ENCODE peak calls at places on chromosomes 4 and X, in eight cellular contexts. B, A, N, M, U, H, R and S are unnamed samples.

GRCh38 chrX:68658530-68658929 is 11.1 kb downstream of the STARD8 start:
- DNase-seq in B (no peak), A (no peak), N (no peak), M (peak), U (no peak), H (no peak), R (no peak), S (no peak)

GRCh38 chrX:115459883-115460564 is 101.0 kb upstream of the PLS3 start:
- DNase-seq in B (no peak), A (no peak), N (no peak), M (no peak), U (no peak), H (no peak), R (no peak), S (no peak)

GRCh38 chrX:123859409-123859827 is 435 bp upstream of the XIAP start:
- DNase-seq in B (peak), A (no peak), N (peak), M (no peak), U (peak), H (no peak), R (no peak), S (no peak)

GRCh38 chrX:133056341-133056740 is 40.6 kb downstream of the USP26 start:
- DNase-seq in B (no peak), A (no peak), N (no peak), M (no peak), U (no peak), H (no peak), R (no peak), S (no peak)

GRCh38 chr4:80073362-80074008 is 456 bp upstream of the ANTXR2 start:
- DNase-seq in B (no peak), A (no peak), N (no peak), M (no peak), U (no peak), H (no peak), R (no peak), S (no peak)

GRCh38 chr4:32042486-32042885 is 1322.3 kb downstream of the PCDH7 start:
- DNase-seq in B (no peak), A (no peak), N (no peak), M (no peak), U (no peak), H (no peak), R (no peak), S (no peak)

GRCh38 chrX:119041175-119041574 is 31.6 kb upstream of the CT47C1 start:
- DNase-seq in B (no peak), A (peak), N (no peak), M (peak), U (peak), H (no peak), R (peak), S (no peak)

GRCh38 chr4:95393821-95394220 is 155.0 kb downstream of the UNC5C start:
- DNase-seq in B (no peak), A (no peak), N (no peak), M (no peak), U (no peak), H (no peak), R (no peak), S (no peak)

GRCh38 chr4:4666693-4667642 is 125.1 kb upstream of the STX18 start:
- DNase-seq in B (peak), A (no peak), N (peak), M (no peak), U (no peak), H (no peak), R (no peak), S (no peak)

GRCh38 chr4:142567620-142568451 is 278.3 kb downstream of the INPP4B start:
- DNase-seq in B (peak), A (no peak), N (no peak), M (no peak), U (peak), H (no peak), R (no peak), S (no peak)

GRCh38 chr4:113052379-113052951 is 3.0 kb downstream of the ANK2 start:
- DNase-seq in B (no peak), A (no peak), N (no peak), M (no peak), U (no peak), H (no peak), R (no peak), S (no peak)

GRCh38 chrX:84715315-84715714 is 213.1 kb upstream of the HDX start:
- DNase-seq in B (no peak), A (no peak), N (no peak), M (no peak), U (no peak), H (no peak), R (no peak), S (no peak)

GRCh38 chrX:153958605-153959004 is 13.0 kb downstream of the HCFC1 start:
- DNase-seq in B (no peak), A (no peak), N (no peak), M (peak), U (no peak), H (no peak), R (no peak), S (no peak)

GRCh38 chrX:124042042-124042441 is 80.5 kb downstream of the STAG2 start:
- DNase-seq in B (no peak), A (no peak), N (no peak), M (no peak), U (no peak), H (no peak), R (no peak), S (no peak)

GRCh38 chr4:173529505-173530325 is at the start of gene HAND2:
- DNase-seq in B (peak), A (no peak), N (peak), M (peak), U (no peak), H (no peak), R (no peak), S (peak)

GRCh38 chr4:187090401-187090800 is 366.7 kb upstream of the FAT1 start:
- DNase-seq in B (no peak), A (no peak), N (no peak), M (no peak), U (no peak), H (no peak), R (no peak), S (no peak)

GRCh38 chr4:3775576-3775975 is 9.4 kb downstream of the ADRA2C start:
- DNase-seq in B (no peak), A (no peak), N (no peak), M (no peak), U (no peak), H (no peak), R (no peak), S (no peak)

GRCh38 chr4:180363817-180364216 is 1879.4 kb upstream of the TENM3 start:
- DNase-seq in B (peak), A (no peak), N (no peak), M (no peak), U (no peak), H (no peak), R (no peak), S (no peak)

GRCh38 chr4:139762715-139763114 is 97.1 kb downstream of the MGST2 start:
- DNase-seq in B (no peak), A (no peak), N (no peak), M (no peak), U (no peak), H (no peak), R (no peak), S (no peak)

GRCh38 chr4:71941001-71941400 is 90.8 kb upstream of the NPFFR2 start:
- DNase-seq in B (peak), A (peak), N (peak), M (no peak), U (peak), H (peak), R (no peak), S (no peak)

GRCh38 chrX:55710701-55711100 is 6.8 kb upstream of the RRAGB start:
- DNase-seq in B (no peak), A (no peak), N (no peak), M (no peak), U (no peak), H (no peak), R (no peak), S (no peak)

GRCh38 chr4:166091914-166092510 is 219.0 kb downstream of the TLL1 start:
- DNase-seq in B (peak), A (peak), N (peak), M (no peak), U (no peak), H (no peak), R (peak), S (peak)

GRCh38 chr4:138961687-138962086 is 53.9 kb upstream of the NOCT start:
- DNase-seq in B (no peak), A (no peak), N (no peak), M (no peak), U (no peak), H (no peak), R (no peak), S (no peak)

GRCh38 chr4:2413821-2414610 is 4.4 kb downstream of the ZFYVE28 start:
- DNase-seq in B (peak), A (no peak), N (no peak), M (no peak), U (peak), H (no peak), R (no peak), S (no peak)

GRCh38 chr4:60588556-60588955 is 611.6 kb upstream of the ADGRL3 start:
- DNase-seq in B (no peak), A (no peak), N (no peak), M (no peak), U (no peak), H (no peak), R (no peak), S (no peak)

GRCh38 chr4:26140150-26140898 is 180.5 kb upstream of the RBPJ start:
- DNase-seq in B (no peak), A (no peak), N (no peak), M (peak), U (no peak), H (no peak), R (no peak), S (no peak)

GRCh38 chr4:47942420-47942819 is 28.0 kb upstream of the NFXL1 start:
- DNase-seq in B (peak), A (no peak), N (no peak), M (no peak), U (no peak), H (no peak), R (no peak), S (no peak)

GRCh38 chrX:47272013-47272408 is 39.2 kb downstream of the USP11 start:
- DNase-seq in B (no peak), A (no peak), N (no peak), M (no peak), U (no peak), H (no peak), R (no peak), S (no peak)

GRCh38 chrX:82748901-82749505 is 759.1 kb upstream of the POU3F4 start:
- DNase-seq in B (peak), A (no peak), N (no peak), M (no peak), U (no peak), H (no peak), R (no peak), S (no peak)

GRCh38 chrX:110317079-110317819 is 636 bp downstream of the AMMECR1 start:
- DNase-seq in B (peak), A (no peak), N (peak), M (peak), U (peak), H (no peak), R (no peak), S (no peak)

GRCh38 chr4:124334119-124334518 is 378.4 kb downstream of the ANKRD50 start:
- DNase-seq in B (peak), A (peak), N (peak), M (no peak), U (no peak), H (peak), R (peak), S (peak)

GRCh38 chr4:90542216-90542615 is 415.0 kb downstream of the CCSER1 start:
- DNase-seq in B (no peak), A (no peak), N (no peak), M (no peak), U (no peak), H (no peak), R (no peak), S (no peak)

GRCh38 chr4:78372282-78372988 is 179.1 kb upstream of the ANXA3 start:
- DNase-seq in B (no peak), A (no peak), N (no peak), M (no peak), U (no peak), H (no peak), R (no peak), S (no peak)

GRCh38 chr4:122309988-122310626 is 68.7 kb upstream of the ADAD1 start:
- DNase-seq in B (peak), A (no peak), N (no peak), M (no peak), U (no peak), H (no peak), R (no peak), S (no peak)

GRCh38 chr4:185276036-185276435 is 66.6 kb downstream of the SNX25 start:
- DNase-seq in B (no peak), A (no peak), N (no peak), M (no peak), U (no peak), H (no peak), R (no peak), S (no peak)

GRCh38 chrX:18354369-18355329 is at the start of gene SCML2:
- DNase-seq in B (peak), A (no peak), N (peak), M (peak), U (peak), H (no peak), R (no peak), S (no peak)

GRCh38 chrX:100662791-100663190 is 18.8 kb downstream of the SRPX2 start:
- DNase-seq in B (no peak), A (no peak), N (no peak), M (no peak), U (no peak), H (no peak), R (no peak), S (no peak)

GRCh38 chrX:120446503-120446902 is 22.6 kb downstream of the LAMP2 start:
- DNase-seq in B (no peak), A (no peak), N (no peak), M (no peak), U (no peak), H (no peak), R (no peak), S (no peak)

GRCh38 chr4:163587867-163588266 is 93.4 kb downstream of the TMA16 start:
- DNase-seq in B (peak), A (no peak), N (peak), M (no peak), U (no peak), H (no peak), R (no peak), S (no peak)

GRCh38 chr4:8916914-8917305 is 45.3 kb upstream of the HMX1 start:
- DNase-seq in B (no peak), A (no peak), N (no peak), M (no peak), U (no peak), H (no peak), R (no peak), S (no peak)

GRCh38 chr4:8919651-8920288 is 48.1 kb upstream of the HMX1 start:
- DNase-seq in B (no peak), A (no peak), N (no peak), M (peak), U (peak), H (no peak), R (no peak), S (no peak)

GRCh38 chr4:8917321-8917811 is 45.7 kb upstream of the HMX1 start:
- DNase-seq in B (no peak), A (no peak), N (no peak), M (peak), U (peak), H (no peak), R (no peak), S (no peak)

GRCh38 chr4:8916251-8916913 is 44.7 kb upstream of the HMX1 start:
- DNase-seq in B (no peak), A (no peak), N (peak), M (peak), U (peak), H (no peak), R (no peak), S (no peak)

GRCh38 chr4:8917868-8918783 is 46.5 kb upstream of the HMX1 start:
- DNase-seq in B (peak), A (peak), N (peak), M (peak), U (peak), H (peak), R (peak), S (no peak)
- TF ChIP-seq POLR2AphosphoS5 in B (no peak), A (no peak), N (no peak), M (no peak), U (no peak), H (no peak), R (no peak), S (no peak)

GRCh38 chr4:39626913-39627312 is 11.8 kb downstream of the SMIM14 start:
- DNase-seq in B (no peak), A (no peak), N (no peak), M (no peak), U (no peak), H (no peak), R (no peak), S (no peak)

GRCh38 chr4:39631700-39632079 is 7.0 kb downstream of the SMIM14 start:
- DNase-seq in B (no peak), A (no peak), N (no peak), M (no peak), U (no peak), H (no peak), R (no peak), S (no peak)

GRCh38 chr4:39626261-39626660 is 12.4 kb downstream of the SMIM14 start:
- DNase-seq in B (no peak), A (no peak), N (no peak), M (no peak), U (no peak), H (no peak), R (no peak), S (no peak)

GRCh38 chr4:39621582-39621981 is 17.1 kb downstream of the SMIM14 start:
- DNase-seq in B (peak), A (peak), N (no peak), M (no peak), U (peak), H (no peak), R (no peak), S (no peak)

GRCh38 chr4:39627413-39627812 is 11.3 kb downstream of the SMIM14 start:
- DNase-seq in B (no peak), A (no peak), N (no peak), M (no peak), U (no peak), H (no peak), R (no peak), S (no peak)
- H3K27ac ChIP-seq in B (no peak), A (no peak), N (no peak), M (no peak), U (no peak), H (no peak), R (peak), S (no peak)

DNA sequence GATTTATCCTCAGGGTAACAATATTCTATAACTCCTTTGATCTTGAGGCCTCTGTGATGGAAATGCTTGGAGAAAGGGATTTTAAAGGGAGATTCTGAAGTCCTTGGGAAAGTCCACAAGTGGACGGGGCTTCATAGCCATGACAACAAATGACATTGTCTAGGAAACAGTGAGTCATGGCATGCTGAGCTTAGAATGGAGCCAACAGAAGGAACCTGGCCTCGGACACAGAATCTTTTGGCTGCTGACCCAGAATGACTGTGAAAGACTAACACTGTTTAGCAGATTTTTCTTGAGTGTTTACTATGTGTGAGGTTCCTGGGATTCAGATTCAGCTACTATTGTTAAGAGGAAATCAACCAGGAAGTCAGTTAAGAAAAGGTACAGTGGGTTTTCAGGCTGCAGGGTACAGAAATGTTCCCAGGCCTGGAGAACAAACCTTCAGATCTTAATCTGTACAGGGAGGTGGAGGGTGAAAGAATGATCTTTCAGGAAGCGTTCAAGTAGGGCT is 18.1 kb upstream of the CXCL2 start:
- DNase-seq in B (no peak), A (peak), N (no peak), M (peak), U (peak), H (no peak), R (no peak), S (no peak)
- TF ChIP-seq POLR2AphosphoS5 in B (no peak), A (no peak), N (no peak), M (peak), U (peak), H (no peak), R (no peak), S (no peak)

DNA sequence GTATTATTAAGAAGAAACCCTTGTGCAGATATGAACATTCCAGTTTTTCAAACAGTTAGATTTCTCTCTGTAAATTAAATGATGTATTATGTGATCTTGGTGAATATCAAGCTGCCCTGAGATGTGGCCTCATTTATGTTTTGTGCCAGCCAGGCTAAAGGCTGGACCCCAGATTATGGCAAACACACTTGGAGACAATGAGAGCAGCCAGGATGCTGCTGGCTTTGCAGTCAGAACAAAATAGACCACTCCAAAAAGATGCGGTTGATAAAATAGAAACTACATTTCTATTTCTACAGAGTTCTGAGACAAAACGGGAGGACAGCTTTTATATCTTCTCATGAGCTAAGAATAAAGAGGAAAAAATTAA is 296.5 kb downstream of the PPP3CA start:
- DNase-seq in B (no peak), A (no peak), N (no peak), M (no peak), U (no peak), H (no peak), R (no peak), S (no peak)
- H3K27ac ChIP-seq in B (no peak), A (no peak), N (no peak), M (no peak), U (no peak), H (no peak), R (no peak), S (no peak)

DNA sequence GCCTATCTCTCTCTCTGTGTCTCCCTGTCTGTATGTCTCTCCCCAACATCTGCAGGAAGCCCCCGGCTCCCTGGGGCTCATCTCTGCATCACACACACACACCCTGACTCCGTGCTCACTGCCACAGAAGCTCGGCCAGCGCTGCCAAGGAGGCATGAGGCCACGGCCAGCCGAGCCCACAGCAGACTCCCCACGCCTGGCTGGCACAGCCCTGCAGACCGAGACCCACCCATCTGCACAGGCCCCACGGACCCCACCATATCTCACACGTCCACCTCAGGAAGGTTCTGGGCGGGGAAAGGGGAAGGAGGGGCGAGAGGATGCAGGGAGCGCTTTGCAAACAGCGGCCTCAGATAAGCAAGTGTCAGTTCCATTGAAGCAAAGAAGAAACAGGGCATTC is 28.5 kb upstream of the SLC25A6 start:
- DNase-seq in B (no peak), A (no peak), N (no peak), M (peak), U (no peak), H (no peak), R (no peak), S (no peak)
- TF ChIP-seq POLR2AphosphoS5 in B (peak), A (no peak), N (no peak), M (no peak), U (no peak), H (peak), R (no peak), S (peak)

DNA sequence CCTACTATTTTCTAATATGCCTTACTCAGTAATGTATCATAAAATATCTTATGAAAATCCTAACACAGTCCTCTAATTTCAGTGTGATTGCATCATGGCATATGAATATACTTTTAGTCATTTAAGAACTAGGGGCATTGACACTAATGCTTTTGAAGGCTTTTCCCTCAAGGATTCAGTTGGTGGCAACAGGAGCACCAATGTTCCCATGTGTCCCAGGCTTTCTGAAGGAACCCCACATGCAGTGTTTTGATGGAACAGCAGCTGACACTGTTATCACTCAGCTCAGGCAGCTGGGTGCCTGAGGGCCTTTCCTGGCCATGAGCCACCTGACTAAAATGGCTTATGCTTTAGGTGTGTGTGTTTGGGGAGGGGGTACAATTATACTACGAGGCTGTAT is 348.3 kb downstream of the ARHGAP24 start:
- DNase-seq in B (peak), A (peak), N (peak), M (no peak), U (no peak), H (no peak), R (no peak), S (no peak)
- H3K27ac ChIP-seq in B (no peak), A (no peak), N (peak), M (no peak), U (no peak), H (no peak), R (peak), S (no peak)